ENCODE peak calls at places on chromosomes 16 and 17, in six cellular contexts. U is fibroblast of lung, Z is sigmoid colon, E is endothelial cell of umbilical vein, V is heart right ventricle, W is GM12865. M is an unnamed sample.

GRCh38 chr17:61579961-61580360 is 11.1 kb downstream of the NACA2 start:
- DNase-seq in E (no peak), U (no peak), Z (no peak), V (no peak), W (no peak), M (no peak)

GRCh38 chr17:40326832-40327199 is 17.8 kb downstream of the RARA start:
- DNase-seq in U (no peak), V (peak; percentile 43), E (no peak), Z (no peak), W (no peak), M (no peak)

GRCh38 chr17:55089955-55090573 is 121.5 kb downstream of the STXBP4 start:
- DNase-seq in V (no peak), U (peak; percentile 48), E (no peak), W (peak; percentile 90), Z (no peak), M (peak; percentile 25)

GRCh38 chr17:48753794-48754499 is 25.4 kb upstream of the HOXB13 start:
- DNase-seq in V (no peak), Z (no peak), U (no peak), E (no peak), W (no peak), M (no peak)

GRCh38 chr17:6170349-6170748 is 100.2 kb downstream of the WSCD1 start:
- DNase-seq in U (no peak), Z (no peak), V (no peak), E (no peak), W (no peak), M (no peak)

GRCh38 chr17:35569405-35569804 is 8.8 kb upstream of the SLFN14 start:
- DNase-seq in U (no peak), W (no peak), Z (no peak), E (no peak), V (no peak), M (no peak)

GRCh38 chr17:31291820-31292219 is 5.2 kb downstream of the OMG start:
- DNase-seq in E (no peak), Z (no peak), W (no peak), V (no peak), U (no peak), M (peak; percentile 49)

GRCh38 chr17:56125830-56126819 is 27.1 kb upstream of the ANKFN1 start:
- DNase-seq in E (peak; percentile 56), U (peak; percentile 61), Z (no peak), W (peak; percentile 35), V (no peak), M (peak; percentile 14)

GRCh38 chr17:77701996-77702395 is 256.5 kb upstream of the TNRC6C start:
- DNase-seq in V (no peak), Z (no peak), U (no peak), E (no peak), W (no peak), M (no peak)

GRCh38 chr16:56087636-56088035 is 103.7 kb upstream of the GNAO1 start:
- DNase-seq in V (no peak), E (no peak), Z (no peak), U (no peak), W (no peak), M (no peak)

GRCh38 chr16:14268073-14268472 is 197.0 kb downstream of the MRTFB start:
- DNase-seq in W (no peak), U (no peak), V (no peak), E (no peak), Z (no peak), M (no peak)

GRCh38 chr17:57401556-57402488 is 145.5 kb downstream of the MSI2 start:
- DNase-seq in E (no peak), Z (no peak), W (peak; percentile 17), V (no peak), U (no peak), M (no peak)

GRCh38 chr16:78778724-78779004 is 679.2 kb downstream of the WWOX start:
- DNase-seq in V (no peak), E (no peak), Z (no peak), U (no peak), W (no peak), M (no peak)

GRCh38 chr17:78390241-78391050 is 12.0 kb downstream of the PGS1 start:
- DNase-seq in V (peak; percentile 38), W (no peak), E (no peak), U (peak; percentile 99), Z (peak; percentile 83), M (peak; percentile 98)

GRCh38 chr16:3824121-3824795 is 56.3 kb downstream of the CREBBP start:
- DNase-seq in U (no peak), V (no peak), Z (no peak), E (no peak), W (no peak), M (no peak)

GRCh38 chr16:80231118-80231515 is 309.7 kb upstream of the DYNLRB2 start:
- DNase-seq in V (no peak), Z (no peak), U (peak; percentile 35), E (no peak), W (no peak), M (peak; percentile 13)

GRCh38 chr17:81246343-81246670 is 7.2 kb downstream of the NDUFAF8 start:
- DNase-seq in W (no peak), E (no peak), U (no peak), V (no peak), Z (no peak), M (no peak)

GRCh38 chr17:57553991-57554825 is 190.9 kb downstream of the CCDC182 start:
- DNase-seq in V (no peak), U (peak; percentile 54), E (no peak), W (no peak), Z (no peak), M (peak; percentile 39)

GRCh38 chr16:7835032-7835431 is 502.4 kb downstream of the RBFOX1 start:
- DNase-seq in E (no peak), Z (no peak), W (no peak), V (no peak), U (no peak), M (no peak)

GRCh38 chr17:73841431-73842060 is 197.3 kb upstream of the SDK2 start:
- DNase-seq in W (no peak), U (no peak), V (no peak), E (no peak), Z (no peak), M (no peak)

GRCh38 chr17:60139438-60140285 is 10.1 kb upstream of the CA4 start:
- DNase-seq in E (peak; percentile 54), U (peak; percentile 63), V (peak; percentile 71), Z (peak; percentile 75), W (peak; percentile 63), M (peak; percentile 69)

GRCh38 chr17:33888455-33888854 is 366.6 kb upstream of the CCL2 start:
- DNase-seq in Z (no peak), E (no peak), V (no peak), U (peak; percentile 52), W (no peak), M (no peak)

GRCh38 chr16:85999778-86000177 is 100.8 kb downstream of the IRF8 start:
- DNase-seq in U (no peak), W (no peak), V (no peak), Z (peak; percentile 55), E (no peak), M (no peak)

GRCh38 chr16:12412890-12413289 is 390.8 kb downstream of the CPPED1 start:
- DNase-seq in W (no peak), Z (no peak), U (no peak), V (no peak), E (no peak), M (no peak)

GRCh38 chr16:57935904-57936303 is 35.0 kb downstream of the CNGB1 start:
- DNase-seq in Z (no peak), E (no peak), V (peak; percentile 13), U (no peak), W (no peak), M (no peak)

DNA sequence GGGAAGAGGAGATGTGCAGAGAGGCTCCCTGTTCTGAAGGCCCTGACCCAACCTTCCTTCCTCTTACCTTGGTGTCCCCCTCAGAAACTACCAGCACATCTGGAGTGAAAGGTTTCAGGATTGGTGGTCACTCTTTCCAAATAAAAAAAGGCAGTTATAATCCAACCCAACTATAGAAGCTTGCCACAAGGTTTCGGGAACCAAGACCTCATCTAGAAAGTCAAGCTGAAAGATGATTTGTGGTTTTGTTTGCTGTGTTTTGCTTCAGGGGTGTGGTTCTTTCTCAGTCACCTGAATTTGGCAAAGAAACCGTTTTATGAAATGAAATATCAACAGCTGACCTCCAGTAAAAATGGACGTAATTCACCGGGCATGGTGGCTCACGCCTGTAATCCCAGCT is 19.3 kb downstream of the SHMT1 start:
- DNase-seq in E (no peak), U (no peak), W (peak; percentile 55), V (no peak), Z (no peak), M (no peak)
- H3K4me3 ChIP-seq in E (no peak overlapping the region), U (no peak overlapping the region), W (no peak overlapping the region), V (no peak overlapping the region), Z (no peak overlapping the region), M (no peak overlapping the region)

DNA sequence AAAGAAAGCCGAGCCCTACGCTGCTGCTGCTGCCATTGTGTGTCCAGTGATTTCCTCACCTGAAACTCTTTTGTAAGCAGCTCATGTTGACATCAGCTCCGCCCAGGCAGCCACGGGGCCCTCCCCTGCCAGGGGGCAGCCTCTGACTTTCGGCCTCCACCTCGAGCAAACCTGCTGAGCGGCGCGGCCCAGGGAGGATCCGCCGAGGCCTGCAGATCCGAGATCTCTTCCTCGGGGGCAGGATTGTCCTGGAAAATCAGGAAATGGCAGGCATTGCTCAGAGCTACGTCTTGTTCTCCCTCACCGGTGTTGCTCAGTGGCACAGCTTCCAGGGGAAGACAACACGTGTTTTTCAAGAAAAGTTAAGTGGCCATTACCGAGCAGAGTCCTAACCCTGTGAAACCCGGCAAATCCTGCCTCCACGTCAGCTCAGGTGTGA is 35.6 kb upstream of the ZNF750 start:
- DNase-seq in W (no peak), Z (no peak), U (no peak), V (no peak), E (peak; percentile 4), M (no peak)
- TF ChIP-seq CTCF in W (no peak), Z (no peak), U (no peak), V (no peak), E (no peak), M (no peak)

DNA sequence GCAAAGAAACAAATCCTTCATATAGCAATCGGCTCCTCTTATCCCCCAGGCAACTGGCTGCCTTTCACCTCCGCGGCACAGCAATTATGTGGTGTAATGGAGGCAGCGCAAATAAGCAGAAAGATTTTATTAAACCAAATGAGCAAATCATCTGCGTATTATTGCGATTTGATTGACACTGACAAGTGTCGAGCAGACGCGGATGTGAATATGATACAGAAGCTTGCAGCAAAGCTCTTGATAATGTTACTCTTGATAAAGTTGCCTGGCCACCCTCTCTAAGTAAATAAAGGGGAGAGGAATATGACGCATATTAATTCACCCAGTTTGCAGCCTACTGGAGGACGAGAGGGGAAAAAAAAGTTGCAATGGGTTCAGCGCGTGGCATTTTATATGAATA is 26.5 kb upstream of the AKTIP start:
- DNase-seq in U (no peak), Z (no peak), V (no peak), E (no peak), W (no peak), M (no peak)
- H3K4me3 ChIP-seq in U (no peak overlapping the region), Z (no peak overlapping the region), V (no peak overlapping the region), E (no peak overlapping the region), W (no peak overlapping the region), M (no peak overlapping the region)

DNA sequence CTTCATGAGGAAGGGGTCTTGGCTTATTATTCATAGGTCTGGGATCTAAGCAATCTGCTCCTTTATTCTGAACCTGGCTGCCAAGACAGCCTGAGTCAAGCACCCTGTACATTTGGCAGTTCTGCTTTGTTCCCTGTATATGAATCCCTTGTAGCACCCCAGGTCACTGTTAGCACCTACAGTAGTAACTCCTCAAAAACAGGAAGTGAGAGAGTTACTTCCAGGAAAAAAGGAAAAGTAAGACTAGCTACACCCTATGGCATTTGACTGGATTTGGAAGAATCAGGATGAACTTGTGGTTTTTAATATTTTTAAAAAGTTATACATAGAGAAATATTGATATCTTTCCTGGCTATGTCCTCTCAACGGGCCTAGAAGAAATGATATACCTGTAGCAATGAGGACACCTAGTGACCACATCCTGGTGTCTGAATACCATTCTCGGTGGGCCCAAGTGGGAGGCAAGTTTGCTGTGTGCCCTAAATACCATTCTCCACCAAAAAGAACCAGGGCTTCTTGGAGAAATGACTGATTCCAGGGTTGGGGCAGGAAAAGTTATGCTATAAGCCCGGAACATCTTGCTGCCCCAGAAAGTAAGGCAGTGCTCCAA is 9.9 kb downstream of the ANKRD40 start:
- DNase-seq in V (no peak), U (no peak), E (no peak), W (no peak), Z (no peak), M (no peak)
- TF ChIP-seq CTCF in V (no peak), U (no peak), E (no peak), W (no peak), Z (no peak), M (no peak)

M was measured in cardiac fibroblast.